ENCODE peak calls at places on chromosome 10, in six cellular contexts. A is GM20000, Y is progenitor cell of endocrine pancreas, X is tibial nerve, S is A549, E is spleen. W is an unnamed sample.

GRCh38 chr10:73182568-73182967 is 14.6 kb downstream of the FAM149B1 start:
- DNase-seq in A (no peak), Y (no peak), X (no peak), S (no peak), E (no peak), W (no peak)

GRCh38 chr10:116124777-116125176 is 148.2 kb downstream of the GFRA1 start:
- DNase-seq in A (no peak), Y (no peak), X (no peak), S (no peak), E (no peak), W (no peak)

GRCh38 chr10:44384601-44385422 is at the start of gene CXCL12:
- DNase-seq in A (peak; percentile 37), Y (peak; percentile 25), X (no peak), S (no peak), E (peak; percentile 80), W (no peak)

GRCh38 chr10:88209837-88210552 is 346.6 kb downstream of the PTEN start:
- DNase-seq in A (no peak), Y (no peak), X (no peak), S (no peak), E (no peak), W (no peak)

GRCh38 chr10:82576093-82576492 is 701.1 kb downstream of the NRG3 start:
- DNase-seq in A (no peak), Y (no peak), X (no peak), S (no peak), E (no peak), W (no peak)

GRCh38 chr10:21969326-21970287 is 33.9 kb downstream of the DNAJC1 start:
- DNase-seq in A (no peak), Y (no peak), X (no peak), S (no peak), E (no peak), W (no peak)

GRCh38 chr10:11113156-11113555 is 95.5 kb downstream of the CELF2 start:
- DNase-seq in A (peak; percentile 49), Y (no peak), X (no peak), S (no peak), E (no peak), W (no peak)

GRCh38 chr10:31320598-31321211 is 1.7 kb downstream of the ZEB1 start:
- DNase-seq in A (peak; percentile 54), Y (no peak), X (peak; percentile 59), S (peak; percentile 16), E (peak; percentile 85), W (no peak)

GRCh38 chr10:75123088-75123682 is 11.7 kb downstream of the SAMD8 start:
- DNase-seq in A (no peak), Y (no peak), X (no peak), S (no peak), E (no peak), W (no peak)

GRCh38 chr10:110226555-110226925 is 19.1 kb downstream of the MXI1 start:
- DNase-seq in A (peak; percentile 92), Y (peak; percentile 64), X (peak; percentile 95), S (peak; percentile 55), E (no peak), W (no peak)

GRCh38 chr10:34814228-34815173 is 595 bp downstream of the PARD3 start:
- DNase-seq in A (peak; percentile 77), Y (peak; percentile 54), X (no peak), S (peak; percentile 59), E (peak; percentile 64), W (no peak)

GRCh38 chr10:63608511-63608910 is 87.3 kb downstream of the REEP3 start:
- DNase-seq in A (no peak), Y (no peak), X (no peak), S (no peak), E (no peak), W (no peak)

GRCh38 chr10:932589-932988 is 1.1 kb upstream of the LARP4B start:
- DNase-seq in A (no peak), Y (no peak), X (no peak), S (no peak), E (peak; percentile 90), W (no peak)

DNA sequence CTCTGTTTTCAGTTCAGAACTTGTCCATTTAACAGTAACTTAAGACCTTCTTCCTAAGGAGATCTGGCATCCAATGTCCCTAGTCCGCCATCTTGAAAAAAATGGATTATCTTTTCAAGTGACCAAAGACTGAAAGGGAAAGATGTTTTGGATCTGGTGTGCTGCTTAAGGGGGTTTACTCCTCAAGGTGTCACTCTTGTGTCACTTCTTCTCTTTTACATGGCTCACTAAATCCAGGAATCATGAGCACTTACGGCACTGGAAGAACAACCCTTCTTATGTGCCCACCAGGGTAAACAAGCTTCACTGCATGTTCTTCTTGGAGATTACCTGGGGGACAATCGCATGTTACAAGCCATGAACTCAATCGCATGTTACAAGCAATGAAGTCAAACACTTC is 43.7 kb downstream of the ANXA8 start:
- DNase-seq in A (no peak), Y (no peak), X (no peak), S (no peak), E (no peak), W (no peak)
- TF ChIP-seq CTCF in A (no peak), Y (no peak), X (no peak), S (no peak), E (no peak), W (no peak)

GRCh38 chr10:61860964-61861758 is 40.3 kb upstream of the ARID5B start:
- DNase-seq in A (no peak), Y (no peak), X (no peak), S (no peak), E (no peak), W (no peak)
- TF ChIP-seq CTCF in A (no peak), Y (no peak), X (no peak), S (no peak), E (no peak), W (no peak)

GRCh38 chr10:124006526-124006925 is 86.9 kb downstream of the CHST15 start:
- DNase-seq in A (no peak), Y (no peak), X (no peak), S (no peak), E (peak; percentile 32), W (no peak)
- TF ChIP-seq CTCF in A (no peak), Y (no peak), X (no peak), S (no peak), E (no peak), W (no peak)

GRCh38 chr10:69406302-69406811 is 10.4 kb downstream of the TACR2 start:
- DNase-seq in A (no peak), Y (no peak), X (no peak), S (no peak), E (peak; percentile 74), W (no peak)

GRCh38 chr10:69408318-69409175 is 8.2 kb downstream of the TACR2 start:
- DNase-seq in A (peak; percentile 97), Y (peak; percentile 91), X (peak; percentile 86), S (peak; percentile 96), E (peak; percentile 99), W (peak; percentile 74)

GRCh38 chr10:69409176-69409495 is 7.6 kb downstream of the TACR2 start:
- DNase-seq in A (no peak), Y (no peak), X (no peak), S (no peak), E (no peak), W (no peak)

GRCh38 chr10:69406816-69407580 is 9.7 kb downstream of the TACR2 start:
- DNase-seq in A (no peak), Y (no peak), X (no peak), S (no peak), E (peak; percentile 78), W (no peak)

DNA sequence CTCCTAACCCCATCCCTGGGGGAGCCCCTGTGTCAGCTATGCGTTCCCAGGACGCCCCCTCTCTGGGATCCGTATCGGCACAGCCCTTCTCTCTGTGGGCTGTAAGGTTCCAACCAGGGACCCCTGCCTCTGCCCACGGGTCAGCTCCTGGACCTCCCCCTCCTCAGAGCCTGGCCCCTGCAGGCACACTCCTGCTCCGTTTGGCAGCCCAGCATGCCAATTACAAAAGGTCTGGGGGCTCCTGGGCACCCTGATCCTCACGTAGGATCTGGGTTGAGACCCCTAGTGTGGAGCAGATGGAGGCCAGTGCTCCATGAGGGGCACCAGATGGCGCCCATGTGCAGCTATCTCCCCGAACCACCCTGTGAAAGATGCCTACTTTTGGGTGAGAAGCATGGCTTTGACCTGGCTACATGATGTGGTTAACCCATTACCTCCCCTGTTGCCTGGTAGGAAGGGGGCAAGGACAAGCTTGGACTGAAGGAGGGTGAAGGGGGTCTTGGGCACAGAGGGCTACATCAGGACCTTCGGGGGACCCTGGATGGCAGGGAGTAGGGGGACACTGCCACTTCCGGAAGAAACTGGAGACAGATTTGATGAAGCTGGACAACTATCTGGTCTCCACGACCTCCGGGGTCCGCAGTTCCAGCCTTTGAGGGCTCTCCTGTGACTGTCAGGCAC is 9.0 kb downstream of the TACR2 start:
- DNase-seq in A (peak; percentile 50), Y (no peak), X (no peak), S (peak; percentile 58), E (peak; percentile 85), W (no peak)
- TF ChIP-seq CTCF in A (no peak), Y (peak; percentile 37), X (no peak), S (peak; percentile 64), E (no peak), W (no peak)